ENCODE peak calls at places on chromosomes 6 and 20, in nine cellular contexts. One of them, this sample, is unnamed.

GRCh38 chr20:50367739-50368375 is 142.3 kb upstream of the PTPN1 start:
- DNase-seq in activated T-cell treated with anti-CD3 and anti-CD28 coated beads for 24 hours: no peak
- DNase-seq in omental fat pad: no peak
- DNase-seq in fibroblast of villous mesenchyme: no peak
- DNase-seq in substantia nigra: no peak
- DNase-seq in stimulated activated CD8-positive, alpha-beta memory T cell treated with anti-CD3 and anti-CD28 coated beads, Interleukin-7, amount 100 ng/mL, for 24 hours: no peak
- DNase-seq in Right ventricle myocardium inferior: no peak
- DNase-seq in bronchial epithelial cell: no peak
- DNase-seq in activated T-helper 1 cell treated with anti-CD3 and anti-CD28 coated beads, Interleukin-12 subunit alpha, Interleukin-12 subunit beta, Interleukin-2, Interleukin-4 antibody, amounts not matched to agents 30 ng/mL and 10 ng/mL and 1 ng/mL, durations not matched to agents 14 hours and 24 hours and 36 hours: no peak
- DNase-seq in this sample: no peak

GRCh38 chr6:128271527-128271926 is 248.9 kb downstream of the PTPRK start:
- DNase-seq in activated T-cell treated with anti-CD3 and anti-CD28 coated beads for 24 hours: no peak
- DNase-seq in omental fat pad: no peak
- DNase-seq in fibroblast of villous mesenchyme: no peak
- DNase-seq in substantia nigra: no peak
- DNase-seq in stimulated activated CD8-positive, alpha-beta memory T cell treated with anti-CD3 and anti-CD28 coated beads, Interleukin-7, amount 100 ng/mL, for 24 hours: no peak
- DNase-seq in Right ventricle myocardium inferior: no peak
- DNase-seq in bronchial epithelial cell: no peak
- DNase-seq in activated T-helper 1 cell treated with anti-CD3 and anti-CD28 coated beads, Interleukin-12 subunit alpha, Interleukin-12 subunit beta, Interleukin-2, Interleukin-4 antibody, amounts not matched to agents 30 ng/mL and 10 ng/mL and 1 ng/mL, durations not matched to agents 14 hours and 24 hours and 36 hours: no peak
- DNase-seq in this sample: no peak

GRCh38 chr6:46510656-46511055 is 19.4 kb upstream of the RCAN2 start:
- DNase-seq in activated T-cell treated with anti-CD3 and anti-CD28 coated beads for 24 hours: no peak
- DNase-seq in omental fat pad: no peak
- DNase-seq in fibroblast of villous mesenchyme: peak; percentile 67
- DNase-seq in substantia nigra: no peak
- DNase-seq in stimulated activated CD8-positive, alpha-beta memory T cell treated with anti-CD3 and anti-CD28 coated beads, Interleukin-7, amount 100 ng/mL, for 24 hours: no peak
- DNase-seq in Right ventricle myocardium inferior: no peak
- DNase-seq in bronchial epithelial cell: no peak
- DNase-seq in activated T-helper 1 cell treated with anti-CD3 and anti-CD28 coated beads, Interleukin-12 subunit alpha, Interleukin-12 subunit beta, Interleukin-2, Interleukin-4 antibody, amounts not matched to agents 30 ng/mL and 10 ng/mL and 1 ng/mL, durations not matched to agents 14 hours and 24 hours and 36 hours: no peak
- DNase-seq in this sample: no peak

GRCh38 chr6:35919827-35920751 is 809 bp downstream of the SRPK1 start:
- DNase-seq in activated T-cell treated with anti-CD3 and anti-CD28 coated beads for 24 hours: peak; percentile 47
- DNase-seq in omental fat pad: no peak
- DNase-seq in fibroblast of villous mesenchyme: peak; percentile 75
- DNase-seq in substantia nigra: no peak
- DNase-seq in stimulated activated CD8-positive, alpha-beta memory T cell treated with anti-CD3 and anti-CD28 coated beads, Interleukin-7, amount 100 ng/mL, for 24 hours: peak; percentile 22
- DNase-seq in Right ventricle myocardium inferior: no peak
- DNase-seq in bronchial epithelial cell: peak; percentile 93
- DNase-seq in activated T-helper 1 cell treated with anti-CD3 and anti-CD28 coated beads, Interleukin-12 subunit alpha, Interleukin-12 subunit beta, Interleukin-2, Interleukin-4 antibody, amounts not matched to agents 30 ng/mL and 10 ng/mL and 1 ng/mL, durations not matched to agents 14 hours and 24 hours and 36 hours: peak; percentile 50
- DNase-seq in this sample: peak; percentile 72

GRCh38 chr20:58645277-58645968 is 5.7 kb upstream of the STX16 start:
- DNase-seq in activated T-cell treated with anti-CD3 and anti-CD28 coated beads for 24 hours: no peak
- DNase-seq in omental fat pad: no peak
- DNase-seq in fibroblast of villous mesenchyme: no peak
- DNase-seq in substantia nigra: no peak
- DNase-seq in stimulated activated CD8-positive, alpha-beta memory T cell treated with anti-CD3 and anti-CD28 coated beads, Interleukin-7, amount 100 ng/mL, for 24 hours: no peak
- DNase-seq in Right ventricle myocardium inferior: no peak
- DNase-seq in bronchial epithelial cell: peak; percentile 81
- DNase-seq in activated T-helper 1 cell treated with anti-CD3 and anti-CD28 coated beads, Interleukin-12 subunit alpha, Interleukin-12 subunit beta, Interleukin-2, Interleukin-4 antibody, amounts not matched to agents 30 ng/mL and 10 ng/mL and 1 ng/mL, durations not matched to agents 14 hours and 24 hours and 36 hours: no peak
- DNase-seq in this sample: no peak

GRCh38 chr20:51906694-51907093 is 104.4 kb upstream of the SALL4 start:
- DNase-seq in activated T-cell treated with anti-CD3 and anti-CD28 coated beads for 24 hours: no peak
- DNase-seq in omental fat pad: no peak
- DNase-seq in fibroblast of villous mesenchyme: no peak
- DNase-seq in substantia nigra: no peak
- DNase-seq in stimulated activated CD8-positive, alpha-beta memory T cell treated with anti-CD3 and anti-CD28 coated beads, Interleukin-7, amount 100 ng/mL, for 24 hours: no peak
- DNase-seq in Right ventricle myocardium inferior: no peak
- DNase-seq in bronchial epithelial cell: no peak
- DNase-seq in activated T-helper 1 cell treated with anti-CD3 and anti-CD28 coated beads, Interleukin-12 subunit alpha, Interleukin-12 subunit beta, Interleukin-2, Interleukin-4 antibody, amounts not matched to agents 30 ng/mL and 10 ng/mL and 1 ng/mL, durations not matched to agents 14 hours and 24 hours and 36 hours: no peak
- DNase-seq in this sample: no peak

GRCh38 chr20:57464642-57465211 is 60.2 kb downstream of the CTCFL start:
- DNase-seq in activated T-cell treated with anti-CD3 and anti-CD28 coated beads for 24 hours: no peak
- DNase-seq in omental fat pad: no peak
- DNase-seq in fibroblast of villous mesenchyme: peak; percentile 41
- DNase-seq in substantia nigra: no peak
- DNase-seq in stimulated activated CD8-positive, alpha-beta memory T cell treated with anti-CD3 and anti-CD28 coated beads, Interleukin-7, amount 100 ng/mL, for 24 hours: no peak
- DNase-seq in Right ventricle myocardium inferior: no peak
- DNase-seq in bronchial epithelial cell: peak; percentile 43
- DNase-seq in activated T-helper 1 cell treated with anti-CD3 and anti-CD28 coated beads, Interleukin-12 subunit alpha, Interleukin-12 subunit beta, Interleukin-2, Interleukin-4 antibody, amounts not matched to agents 30 ng/mL and 10 ng/mL and 1 ng/mL, durations not matched to agents 14 hours and 24 hours and 36 hours: no peak
- DNase-seq in this sample: peak; percentile 38

GRCh38 chr20:63782051-63782471 is 42.5 kb downstream of the SLC2A4RG start:
- DNase-seq in activated T-cell treated with anti-CD3 and anti-CD28 coated beads for 24 hours: peak; percentile 16
- DNase-seq in omental fat pad: no peak
- DNase-seq in fibroblast of villous mesenchyme: no peak
- DNase-seq in substantia nigra: no peak
- DNase-seq in stimulated activated CD8-positive, alpha-beta memory T cell treated with anti-CD3 and anti-CD28 coated beads, Interleukin-7, amount 100 ng/mL, for 24 hours: no peak
- DNase-seq in Right ventricle myocardium inferior: no peak
- DNase-seq in bronchial epithelial cell: no peak
- DNase-seq in activated T-helper 1 cell treated with anti-CD3 and anti-CD28 coated beads, Interleukin-12 subunit alpha, Interleukin-12 subunit beta, Interleukin-2, Interleukin-4 antibody, amounts not matched to agents 30 ng/mL and 10 ng/mL and 1 ng/mL, durations not matched to agents 14 hours and 24 hours and 36 hours: no peak
- DNase-seq in this sample: no peak

GRCh38 chr20:57263127-57263609 is 3.3 kb downstream of the BMP7 start:
- DNase-seq in activated T-cell treated with anti-CD3 and anti-CD28 coated beads for 24 hours: no peak
- DNase-seq in omental fat pad: no peak
- DNase-seq in fibroblast of villous mesenchyme: no peak
- DNase-seq in substantia nigra: no peak
- DNase-seq in stimulated activated CD8-positive, alpha-beta memory T cell treated with anti-CD3 and anti-CD28 coated beads, Interleukin-7, amount 100 ng/mL, for 24 hours: no peak
- DNase-seq in Right ventricle myocardium inferior: no peak
- DNase-seq in bronchial epithelial cell: peak; percentile 8
- DNase-seq in activated T-helper 1 cell treated with anti-CD3 and anti-CD28 coated beads, Interleukin-12 subunit alpha, Interleukin-12 subunit beta, Interleukin-2, Interleukin-4 antibody, amounts not matched to agents 30 ng/mL and 10 ng/mL and 1 ng/mL, durations not matched to agents 14 hours and 24 hours and 36 hours: no peak
- DNase-seq in this sample: no peak

GRCh38 chr20:48538058-48538825 is 289.6 kb downstream of the PREX1 start:
- DNase-seq in activated T-cell treated with anti-CD3 and anti-CD28 coated beads for 24 hours: no peak
- DNase-seq in omental fat pad: peak; percentile 38
- DNase-seq in fibroblast of villous mesenchyme: peak; percentile 7
- DNase-seq in substantia nigra: no peak
- DNase-seq in stimulated activated CD8-positive, alpha-beta memory T cell treated with anti-CD3 and anti-CD28 coated beads, Interleukin-7, amount 100 ng/mL, for 24 hours: no peak
- DNase-seq in Right ventricle myocardium inferior: no peak
- DNase-seq in bronchial epithelial cell: peak; percentile 79
- DNase-seq in activated T-helper 1 cell treated with anti-CD3 and anti-CD28 coated beads, Interleukin-12 subunit alpha, Interleukin-12 subunit beta, Interleukin-2, Interleukin-4 antibody, amounts not matched to agents 30 ng/mL and 10 ng/mL and 1 ng/mL, durations not matched to agents 14 hours and 24 hours and 36 hours: no peak
- DNase-seq in this sample: no peak

GRCh38 chr6:168035098-168035660 is 37.7 kb downstream of the KIF25 start:
- DNase-seq in activated T-cell treated with anti-CD3 and anti-CD28 coated beads for 24 hours: no peak
- DNase-seq in omental fat pad: no peak
- DNase-seq in fibroblast of villous mesenchyme: peak; percentile 86
- DNase-seq in substantia nigra: no peak
- DNase-seq in stimulated activated CD8-positive, alpha-beta memory T cell treated with anti-CD3 and anti-CD28 coated beads, Interleukin-7, amount 100 ng/mL, for 24 hours: no peak
- DNase-seq in Right ventricle myocardium inferior: peak; percentile 71
- DNase-seq in bronchial epithelial cell: no peak
- DNase-seq in activated T-helper 1 cell treated with anti-CD3 and anti-CD28 coated beads, Interleukin-12 subunit alpha, Interleukin-12 subunit beta, Interleukin-2, Interleukin-4 antibody, amounts not matched to agents 30 ng/mL and 10 ng/mL and 1 ng/mL, durations not matched to agents 14 hours and 24 hours and 36 hours: no peak
- DNase-seq in this sample: peak; percentile 64

GRCh38 chr20:10800288-10800687 is 126.5 kb upstream of the JAG1 start:
- DNase-seq in activated T-cell treated with anti-CD3 and anti-CD28 coated beads for 24 hours: no peak
- DNase-seq in omental fat pad: no peak
- DNase-seq in fibroblast of villous mesenchyme: peak; percentile 16
- DNase-seq in substantia nigra: no peak
- DNase-seq in stimulated activated CD8-positive, alpha-beta memory T cell treated with anti-CD3 and anti-CD28 coated beads, Interleukin-7, amount 100 ng/mL, for 24 hours: no peak
- DNase-seq in Right ventricle myocardium inferior: no peak
- DNase-seq in bronchial epithelial cell: peak; percentile 75
- DNase-seq in activated T-helper 1 cell treated with anti-CD3 and anti-CD28 coated beads, Interleukin-12 subunit alpha, Interleukin-12 subunit beta, Interleukin-2, Interleukin-4 antibody, amounts not matched to agents 30 ng/mL and 10 ng/mL and 1 ng/mL, durations not matched to agents 14 hours and 24 hours and 36 hours: no peak
- DNase-seq in this sample: no peak

GRCh38 chr6:43570876-43571441 is 4.9 kb downstream of the XPO5 start:
- DNase-seq in activated T-cell treated with anti-CD3 and anti-CD28 coated beads for 24 hours: no peak
- DNase-seq in omental fat pad: no peak
- DNase-seq in fibroblast of villous mesenchyme: peak; percentile 44
- DNase-seq in substantia nigra: no peak
- DNase-seq in stimulated activated CD8-positive, alpha-beta memory T cell treated with anti-CD3 and anti-CD28 coated beads, Interleukin-7, amount 100 ng/mL, for 24 hours: no peak
- DNase-seq in Right ventricle myocardium inferior: no peak
- DNase-seq in bronchial epithelial cell: peak; percentile 83
- DNase-seq in activated T-helper 1 cell treated with anti-CD3 and anti-CD28 coated beads, Interleukin-12 subunit alpha, Interleukin-12 subunit beta, Interleukin-2, Interleukin-4 antibody, amounts not matched to agents 30 ng/mL and 10 ng/mL and 1 ng/mL, durations not matched to agents 14 hours and 24 hours and 36 hours: peak; percentile 14
- DNase-seq in this sample: no peak

This sample was measured in body of pancreas.